ENCODE peak calls at places on chromosomes 5 and 9, in eight cellular contexts. Y, F, Z, G, R, X, A and J are unnamed samples.

GRCh38 chr5:43631182-43631910 is 28.4 kb downstream of the NNT start:
- DNase-seq in G (peak; percentile 89), X (no peak), A (peak; percentile 19), F (peak; percentile 38), Y (peak; percentile 34), R (peak; percentile 34), Z (peak; percentile 49), J (no peak)

GRCh38 chr5:117315170-117315569 is 740.5 kb upstream of the SEMA6A start:
- DNase-seq in Y (no peak), Z (no peak), F (no peak), X (no peak), R (no peak), G (no peak), A (no peak), J (no peak)

GRCh38 chr9:70902705-70903131 is 218.7 kb downstream of the TRPM3 start:
- DNase-seq in X (no peak), R (no peak), F (peak; percentile 78), Z (peak; percentile 99), A (no peak), Y (no peak), G (peak; percentile 92), J (peak; percentile 98)

GRCh38 chr5:73545403-73545779 is 20.0 kb downstream of the ANKRA2 start:
- DNase-seq in Z (no peak), R (no peak), F (no peak), Y (no peak), A (no peak), X (no peak), G (no peak), J (no peak)

GRCh38 chr9:134055981-134056461 is 11.8 kb downstream of the BRD3 start:
- DNase-seq in G (peak; percentile 75), X (peak; percentile 84), R (peak; percentile 86), Z (peak; percentile 72), A (peak; percentile 77), F (peak; percentile 97), Y (peak; percentile 89), J (peak; percentile 58)

GRCh38 chr9:131722260-131722659 is 17.6 kb downstream of the RAPGEF1 start:
- DNase-seq in Y (no peak), A (peak; percentile 69), Z (no peak), R (no peak), X (no peak), F (no peak), G (peak; percentile 62), J (no peak)

GRCh38 chr5:157180374-157181264 is at the start of gene ITK:
- DNase-seq in Z (no peak), G (no peak), A (no peak), X (no peak), F (no peak), R (no peak), Y (no peak), J (no peak)

GRCh38 chr9:38018230-38018963 is 50.6 kb downstream of the SHB start:
- DNase-seq in F (no peak), G (no peak), A (no peak), X (no peak), Z (no peak), R (no peak), Y (no peak), J (no peak)

GRCh38 chr5:140298183-140298601 is 4.7 kb downstream of the PFDN1 start:
- DNase-seq in Y (no peak), R (no peak), A (no peak), F (no peak), Z (peak; percentile 72), X (no peak), G (peak; percentile 16), J (peak; percentile 31)

GRCh38 chr9:5438301-5439162 is 807 bp upstream of the PLGRKT start:
- DNase-seq in X (no peak), F (no peak), A (no peak), Y (no peak), Z (no peak), G (peak; percentile 39), R (peak; percentile 40), J (no peak)

GRCh38 chr5:86170194-86170593 is 447.5 kb upstream of the COX7C start:
- DNase-seq in X (no peak), G (no peak), R (no peak), A (no peak), F (no peak), Y (no peak), Z (no peak), J (no peak)

GRCh38 chr5:34585601-34586104 is 70.5 kb upstream of the RAI14 start:
- DNase-seq in A (no peak), G (no peak), Z (peak; percentile 53), F (peak; percentile 68), R (no peak), Y (peak; percentile 61), X (no peak), J (no peak)

GRCh38 chr9:121169094-121169601 is 32.5 kb downstream of the RAB14 start:
- DNase-seq in F (peak; percentile 14), A (no peak), Z (no peak), Y (no peak), X (no peak), R (peak; percentile 44), G (peak; percentile 20), J (no peak)

GRCh38 chr5:95590880-95591279 is 29.0 kb upstream of the GPR150 start:
- DNase-seq in G (no peak), A (no peak), R (no peak), Y (no peak), F (no peak), X (no peak), Z (no peak), J (no peak)

GRCh38 chr9:79584655-79584982 is 12.9 kb downstream of the TLE4 start:
- DNase-seq in Y (no peak), Z (no peak), X (no peak), F (no peak), A (no peak), G (no peak), R (no peak), J (no peak)

GRCh38 chr9:96618209-96619108 is 1.2 kb downstream of the CDC14B start:
- DNase-seq in F (peak; percentile 66), Z (no peak), A (peak; percentile 38), G (peak; percentile 43), R (peak; percentile 52), Y (peak; percentile 52), X (peak; percentile 83), J (no peak)

GRCh38 chr5:159971038-159971437 is 37.9 kb upstream of the TTC1 start:
- DNase-seq in Y (no peak), Z (no peak), R (no peak), G (peak; percentile 59), X (no peak), A (no peak), F (no peak), J (peak; percentile 49)

GRCh38 chr5:90473321-90474234 is 993 bp downstream of the MBLAC2 start:
- DNase-seq in R (no peak), G (peak; percentile 20), F (peak; percentile 45), A (no peak), Y (no peak), Z (no peak), X (peak; percentile 75), J (no peak)

GRCh38 chr5:175321927-175322532 is 122.0 kb downstream of the DRD1 start:
- DNase-seq in G (peak; percentile 35), R (no peak), Z (no peak), X (no peak), Y (no peak), F (peak; percentile 64), A (no peak), J (no peak)

GRCh38 chr9:36637491-36638270 is 65.0 kb downstream of the MELK start:
- DNase-seq in X (no peak), Z (no peak), G (no peak), F (no peak), R (no peak), Y (no peak), A (no peak), J (no peak)
- TF ChIP-seq CTCF in X (no peak), Z (no peak), G (no peak), F (no peak), R (no peak), Y (no peak), A (no peak), J (no peak)

DNA sequence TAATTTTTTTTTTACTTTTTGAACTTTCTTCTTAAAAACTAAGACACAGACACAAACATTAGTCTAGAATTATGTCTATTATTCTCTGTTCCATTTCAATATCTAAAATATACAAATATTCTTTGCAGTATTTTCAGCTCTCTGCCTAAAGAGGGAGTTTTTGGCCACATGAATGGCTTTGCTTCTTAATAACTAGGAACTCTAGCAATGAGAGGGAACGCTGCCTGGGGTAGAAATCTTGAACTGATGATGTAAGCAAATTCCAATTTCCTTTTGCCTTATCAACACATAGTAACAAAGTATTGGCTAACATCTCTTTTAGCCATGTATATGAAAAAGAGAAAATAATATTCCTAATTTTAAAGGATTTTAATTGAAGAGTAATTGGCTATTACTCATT is 51.9 kb downstream of the SLC25A46 start:
- DNase-seq in F (peak; percentile 41), Y (no peak), Z (no peak), G (peak; percentile 89), X (no peak), A (no peak), R (no peak), J (no peak)
- TF ChIP-seq CTCF in F (peak; percentile 40), Y (no peak), Z (peak; percentile 3), G (peak; percentile 52), X (no peak), A (peak; percentile 50), R (no peak), J (peak; percentile 28)

GRCh38 chr5:3080366-3080765 is 328.9 kb upstream of the IRX2 start:
- DNase-seq in G (no peak), X (no peak), A (no peak), R (no peak), F (no peak), Z (no peak), Y (no peak), J (no peak)

GRCh38 chr5:3077684-3078083 is 326.2 kb upstream of the IRX2 start:
- DNase-seq in X (no peak), A (no peak), F (no peak), Z (no peak), Y (no peak), R (no peak), G (no peak), J (no peak)

DNA sequence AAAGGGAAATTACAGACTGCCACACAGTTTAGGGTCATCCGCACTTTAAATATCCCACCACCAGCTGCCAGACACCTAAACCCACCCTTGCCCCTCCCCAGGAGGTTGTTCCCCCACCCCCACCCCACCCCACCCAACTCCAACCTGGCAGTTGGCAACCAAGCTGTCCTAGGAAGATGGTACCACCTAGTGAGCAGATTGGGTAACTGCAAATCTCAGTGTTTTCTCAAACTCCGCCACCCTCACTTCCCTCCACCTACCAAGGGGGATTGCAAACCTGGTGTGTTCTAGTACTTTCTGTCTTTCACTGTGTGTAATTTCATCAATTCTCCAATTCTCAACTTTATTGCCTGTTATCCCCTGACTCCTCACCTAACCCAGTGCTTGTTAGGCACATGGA is 323.8 kb upstream of the IRX2 start:
- DNase-seq in R (no peak), Y (no peak), Z (no peak), A (no peak), G (no peak), F (no peak), X (no peak), J (no peak)
- TF ChIP-seq CTCF in R (no peak), Y (no peak), Z (no peak), A (no peak), G (no peak), F (no peak), X (no peak), J (no peak)

DNA sequence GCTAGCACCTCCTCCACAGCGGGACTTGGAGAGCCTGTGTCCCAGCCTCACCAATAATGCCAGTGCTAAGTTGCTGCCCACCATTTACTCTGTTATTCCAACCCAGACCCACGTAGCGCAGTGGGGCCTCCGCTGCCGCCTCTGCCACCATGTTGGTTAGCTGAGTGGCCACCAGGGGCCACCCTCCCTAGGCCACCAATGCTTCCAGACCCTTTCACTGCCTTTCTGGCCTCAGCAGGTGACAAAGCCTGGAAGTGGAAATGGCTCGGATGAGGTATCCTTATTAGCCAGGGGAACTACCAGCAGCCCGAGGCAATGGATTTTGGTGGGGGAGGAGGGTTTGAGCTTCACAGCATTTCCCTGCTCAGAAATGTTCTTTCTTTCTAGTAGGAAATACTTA is 110.1 kb downstream of the OSTF1 start:
- DNase-seq in X (no peak), A (no peak), R (no peak), F (no peak), Z (no peak), G (no peak), Y (no peak), J (no peak)
- TF ChIP-seq CTCF in X (no peak), A (no peak), R (no peak), F (no peak), Z (no peak), G (no peak), Y (no peak), J (peak; percentile 13)